ENCODE peak calls at places on chromosomes 5 and 9, in seven cellular contexts. D is HepG2, N is HCT116, X is SK-N-SH, J is K562, M is H1, F is GM12878. S is an unnamed sample.

GRCh38 chr5:34789021-34789531 is 49.9 kb upstream of the TTC23L start:
- DNase-seq in D (no peak), N (no peak), X (no peak), J (no peak), M (no peak), F (no peak), S (no peak)

GRCh38 chr9:132293145-132293721 is 61.6 kb downstream of the SETX start:
- DNase-seq in D (no peak), N (no peak), X (no peak), J (no peak), M (no peak), F (no peak), S (no peak)

GRCh38 chr5:126619781-126620180 is 19.0 kb downstream of the PHAX start:
- DNase-seq in D (no peak), N (no peak), X (no peak), J (no peak), M (no peak), F (no peak), S (no peak)

GRCh38 chr5:180435594-180435993 is 58.6 kb upstream of the CNOT6 start:
- DNase-seq in D (no peak), N (no peak), X (no peak), J (no peak), M (no peak), F (no peak), S (no peak)

GRCh38 chr5:133962801-133963476 is 5.5 kb downstream of the C5orf15 start:
- DNase-seq in D (no peak), N (no peak), X (no peak), J (peak; percentile 43), M (no peak), F (no peak), S (no peak)

GRCh38 chr5:138596105-138596987 is 21.1 kb upstream of the HSPA9 start:
- DNase-seq in D (no peak), N (no peak), X (no peak), J (no peak), M (no peak), F (no peak), S (no peak)

GRCh38 chr9:37338218-37338617 is 84.3 kb upstream of the GRHPR start:
- DNase-seq in D (no peak), N (no peak), X (no peak), J (no peak), M (no peak), F (no peak), S (no peak)

GRCh38 chr5:176365663-176366574 is 632 bp downstream of the ARL10 start:
- DNase-seq in D (no peak), N (no peak), X (peak; percentile 96), J (no peak), M (no peak), F (no peak), S (no peak)

GRCh38 chr9:2621678-2622360 is at the start of gene VLDLR:
- DNase-seq in D (no peak), N (no peak), X (peak; percentile 90), J (peak; percentile 21), M (no peak), F (no peak), S (no peak)

GRCh38 chr5:132837868-132838267 is 7.4 kb upstream of the SHROOM1 start:
- DNase-seq in D (peak; percentile 86), N (no peak), X (no peak), J (no peak), M (no peak), F (no peak), S (no peak)

GRCh38 chr9:36470891-36471290 is 70.8 kb upstream of the RNF38 start:
- DNase-seq in D (no peak), N (no peak), X (no peak), J (no peak), M (no peak), F (peak; percentile 67), S (no peak)

GRCh38 chr5:154756871-154757646 is 1.9 kb downstream of the LARP1 start:
- DNase-seq in D (no peak), N (no peak), X (peak; percentile 77), J (peak; percentile 55), M (no peak), F (no peak), S (no peak)

GRCh38 chr9:81671880-81672280 is 17.5 kb downstream of the TLE1 start:
- DNase-seq in D (no peak), N (no peak), X (no peak), J (no peak), M (no peak), F (no peak), S (no peak)

GRCh38 chr9:81678088-81678487 is 11.3 kb downstream of the TLE1 start:
- DNase-seq in D (no peak), N (no peak), X (no peak), J (no peak), M (no peak), F (no peak), S (no peak)

GRCh38 chr9:81669011-81669739 is 20.2 kb downstream of the TLE1 start:
- DNase-seq in D (no peak), N (no peak), X (no peak), J (no peak), M (no peak), F (no peak), S (no peak)

GRCh38 chr9:81673310-81673709 is 16.0 kb downstream of the TLE1 start:
- DNase-seq in D (no peak), N (no peak), X (no peak), J (no peak), M (no peak), F (no peak), S (no peak)
- TF ChIP-seq SIN3A in D (no peak), N (no peak), X (no peak), J (no peak), M (no peak), F (no peak), S (no peak)

DNA sequence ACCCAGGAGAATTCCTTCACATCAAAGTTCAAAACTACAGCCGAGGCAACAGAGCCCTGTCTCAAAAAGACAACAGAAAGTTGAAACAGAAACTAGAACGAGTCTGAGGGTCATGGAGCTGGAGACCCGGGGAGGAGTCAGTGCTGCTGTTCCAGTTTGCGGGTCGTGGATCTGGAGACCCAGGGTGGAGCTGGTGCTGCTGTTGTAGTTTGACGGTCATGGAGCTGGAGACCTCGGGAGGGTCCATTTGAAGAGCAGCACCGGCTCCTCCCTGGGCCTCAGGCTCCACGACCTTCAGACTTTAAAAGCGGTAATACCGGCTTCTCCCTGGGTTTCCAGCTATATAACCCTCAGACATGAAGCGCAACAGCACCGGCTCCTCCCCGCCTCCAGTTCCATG is 13.0 kb upstream of the LCN15 start:
- DNase-seq in D (no peak), N (no peak), X (no peak), J (no peak), M (no peak), F (no peak), S (no peak)
- TF ChIP-seq SIN3A in D (no peak), N (no peak), X (no peak), J (no peak), M (no peak), F (no peak), S (no peak)

DNA sequence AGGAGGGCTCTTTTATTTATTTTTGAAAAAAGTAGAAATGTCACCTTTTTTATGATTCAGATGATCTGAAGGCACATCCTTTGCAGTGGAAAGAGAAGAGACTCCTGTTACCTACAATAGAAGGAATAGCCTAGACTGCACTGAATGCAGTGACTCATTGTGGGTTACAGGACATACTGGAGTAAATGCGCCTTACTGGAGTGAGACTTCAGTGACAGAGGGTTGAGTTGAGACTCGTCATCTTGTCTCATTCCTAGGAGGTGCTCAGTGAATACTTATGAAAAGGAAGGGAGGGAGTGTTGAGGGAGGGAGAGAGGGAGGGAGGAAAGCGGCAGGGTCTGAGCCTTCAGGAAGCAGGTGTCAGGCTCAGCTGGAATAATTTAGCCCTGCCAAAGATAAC is 25.2 kb downstream of the ANKRA2 start:
- DNase-seq in D (peak; percentile 50), N (no peak), X (no peak), J (no peak), M (no peak), F (no peak), S (no peak)
- TF ChIP-seq SIN3A in D (no peak), N (no peak), X (no peak), J (no peak), M (no peak), F (no peak), S (no peak)

GRCh38 chr9:109780453-109781033 is 545 bp downstream of the PALM2AKAP2 start:
- DNase-seq in D (no peak), N (no peak), X (no peak), J (no peak), M (no peak), F (no peak), S (no peak)
- TF ChIP-seq SIN3A in D (no peak), N (no peak), X (peak; percentile 49), J (no peak), M (no peak), F (no peak), S (no peak)

GRCh38 chr9:30329441-30329840 is 2055.0 kb upstream of the ACO1 start:
- DNase-seq in D (no peak), N (no peak), X (no peak), J (no peak), M (no peak), F (no peak), S (no peak)
- TF ChIP-seq SIN3A in D (no peak), N (no peak), X (no peak), J (no peak), M (no peak), F (no peak), S (no peak)